ENCODE peak calls at places on chromosomes 13 and 19, in eight cellular contexts. Y, G, O, F, Z, U, B and H are unnamed samples.

GRCh38 chr13:96984061-96984508 is 10.2 kb downstream of the OXGR1 start:
- DNase-seq in G (peak), O (no peak), Y (no peak), F (peak), U (no peak), Z (no peak), B (peak), H (peak)

GRCh38 chr13:46575321-46575721 is 22.4 kb downstream of the LRCH1 start:
- DNase-seq in Y (no peak), U (no peak), F (peak), G (peak), B (no peak), Z (no peak), O (peak), H (no peak)

GRCh38 chr13:70895599-70895998 is 787.3 kb upstream of the KLHL1 start:
- DNase-seq in Z (no peak), G (no peak), Y (no peak), B (no peak), O (no peak), U (no peak), F (no peak), H (no peak)

GRCh38 chr13:43145556-43145955 is 122.2 kb downstream of the DNAJC15 start:
- DNase-seq in F (no peak), Z (no peak), U (no peak), Y (no peak), O (no peak), B (no peak), G (no peak), H (no peak)

GRCh38 chr19:46784262-46785053 is 3.9 kb downstream of the SLC1A5 start:
- DNase-seq in Y (peak), G (peak), B (no peak), U (peak), F (peak), Z (peak), O (peak), H (peak)

GRCh38 chr13:51241720-51242119 is 19.5 kb downstream of the FAM124A start:
- DNase-seq in U (no peak), F (no peak), O (no peak), Z (no peak), Y (no peak), G (no peak), B (no peak), H (no peak)

GRCh38 chr19:38743394-38744297 is 628 bp downstream of the CAPN12 start:
- DNase-seq in U (no peak), B (no peak), O (no peak), F (no peak), Y (no peak), Z (no peak), G (no peak), H (peak)

GRCh38 chr19:19120308-19121156 is 17.7 kb downstream of the TMEM161A start:
- DNase-seq in Y (no peak), Z (no peak), O (peak), B (no peak), G (peak), F (no peak), U (no peak), H (no peak)

GRCh38 chr13:75907044-75907443 is 270.9 kb downstream of the LMO7 start:
- DNase-seq in Z (no peak), O (no peak), F (no peak), G (no peak), Y (no peak), B (no peak), U (no peak), H (no peak)

GRCh38 chr19:506404-507285 is 652 bp upstream of the TPGS1 start:
- DNase-seq in Y (peak), B (peak), O (peak), G (peak), F (peak), Z (peak), U (peak), H (peak)

GRCh38 chr13:83825676-83826075 is 56.6 kb downstream of the SLITRK1 start:
- DNase-seq in Z (no peak), F (no peak), Y (no peak), U (no peak), O (peak), B (peak), G (no peak), H (no peak)